ENCODE peak calls at places on chromosome 5, in eight cellular contexts. J, S, K, L, H, Q, N and Y are unnamed samples.

GRCh38 chr5:142316051-142316450 is 8.8 kb downstream of the SPRY4 start:
- DNase-seq in J (no peak), S (no peak), K (peak; percentile 42), L (no peak), H (no peak), Q (peak; percentile 67), N (no peak), Y (no peak)

GRCh38 chr5:38468202-38468656 is 88.2 kb downstream of the LIFR start:
- DNase-seq in J (peak; percentile 98), S (no peak), K (no peak), L (no peak), H (no peak), Q (peak; percentile 97), N (no peak), Y (peak; percentile 50)

GRCh38 chr5:97425511-97425910 is 242.5 kb upstream of the RIOK2 start:
- DNase-seq in J (no peak), S (no peak), K (no peak), L (no peak), H (no peak), Q (peak; percentile 16), N (no peak), Y (no peak)

GRCh38 chr5:73591102-73591695 is 25.7 kb downstream of the UTP15 start:
- DNase-seq in J (peak; percentile 88), S (no peak), K (peak; percentile 2), L (peak; percentile 20), H (no peak), Q (peak; percentile 90), N (no peak), Y (peak; percentile 79)

GRCh38 chr5:154174091-154174490 is 16.4 kb upstream of the GALNT10 start:
- DNase-seq in J (no peak), S (no peak), K (no peak), L (no peak), H (no peak), Q (no peak), N (no peak), Y (no peak)

GRCh38 chr5:128782446-128782845 is 182.8 kb upstream of the SLC27A6 start:
- DNase-seq in J (peak; percentile 93), S (peak; percentile 80), K (no peak), L (no peak), H (no peak), Q (peak; percentile 85), N (no peak), Y (no peak)

GRCh38 chr5:75281716-75282465 is 45.2 kb upstream of the ANKRD31 start:
- DNase-seq in J (peak; percentile 5), S (no peak), K (no peak), L (no peak), H (no peak), Q (peak; percentile 4), N (no peak), Y (peak; percentile 49)

GRCh38 chr5:11494340-11494739 is 409.9 kb downstream of the CTNND2 start:
- DNase-seq in J (no peak), S (no peak), K (no peak), L (no peak), H (no peak), Q (no peak), N (no peak), Y (no peak)

GRCh38 chr5:30607301-30607700 is 586.2 kb upstream of the CDH6 start:
- DNase-seq in J (no peak), S (no peak), K (no peak), L (no peak), H (no peak), Q (no peak), N (no peak), Y (peak; percentile 45)

GRCh38 chr5:177133845-177134652 is 476 bp downstream of the NSD1 start:
- DNase-seq in J (no peak), S (no peak), K (no peak), L (peak; percentile 34), H (peak; percentile 75), Q (peak; percentile 29), N (peak; percentile 85), Y (no peak)

GRCh38 chr5:68169898-68170297 is 45.7 kb upstream of the PIK3R1 start:
- DNase-seq in J (no peak), S (no peak), K (no peak), L (no peak), H (no peak), Q (no peak), N (no peak), Y (no peak)

GRCh38 chr5:179793470-179794139 is at the start of gene LTC4S:
- DNase-seq in J (peak; percentile 96), S (peak; percentile 87), K (no peak), L (peak; percentile 52), H (no peak), Q (peak; percentile 27), N (no peak), Y (no peak)

GRCh38 chr5:32476891-32477290 is 32.4 kb upstream of the ZFR start:
- DNase-seq in J (no peak), S (no peak), K (no peak), L (no peak), H (no peak), Q (no peak), N (no peak), Y (no peak)

GRCh38 chr5:149313151-149313841 is 32.0 kb upstream of the GRPEL2 start:
- DNase-seq in J (no peak), S (no peak), K (no peak), L (no peak), H (no peak), Q (no peak), N (no peak), Y (no peak)

GRCh38 chr5:159878988-159879471 is 37.3 kb upstream of the ADRA1B start:
- DNase-seq in J (peak; percentile 91), S (no peak), K (no peak), L (no peak), H (no peak), Q (peak; percentile 85), N (peak; percentile 58), Y (peak; percentile 27)

GRCh38 chr5:167894631-167895472 is 396.6 kb upstream of the WWC1 start:
- DNase-seq in J (no peak), S (no peak), K (no peak), L (no peak), H (no peak), Q (no peak), N (no peak), Y (no peak)

GRCh38 chr5:66867622-66868322 is 271.6 kb downstream of the MAST4 start:
- DNase-seq in J (no peak), S (no peak), K (no peak), L (no peak), H (no peak), Q (no peak), N (no peak), Y (no peak)

GRCh38 chr5:156042726-156043125 is 284.2 kb upstream of the SGCD start:
- DNase-seq in J (no peak), S (no peak), K (no peak), L (no peak), H (no peak), Q (no peak), N (no peak), Y (no peak)

GRCh38 chr5:35438288-35438687 is 179.4 kb upstream of the SPEF2 start:
- DNase-seq in J (no peak), S (no peak), K (no peak), L (no peak), H (no peak), Q (no peak), N (no peak), Y (no peak)

GRCh38 chr5:40911278-40911677 is 2.0 kb downstream of the C7 start:
- DNase-seq in J (no peak), S (no peak), K (no peak), L (no peak), H (no peak), Q (no peak), N (no peak), Y (no peak)

GRCh38 chr5:1468247-1468612 is 23.0 kb upstream of the SLC6A3 start:
- DNase-seq in J (no peak), S (peak; percentile 38), K (no peak), L (no peak), H (no peak), Q (no peak), N (peak; percentile 82), Y (peak; percentile 27)

GRCh38 chr5:134258896-134259295 is 33.0 kb upstream of the PPP2CA start:
- DNase-seq in J (no peak), S (no peak), K (no peak), L (no peak), H (no peak), Q (no peak), N (no peak), Y (no peak)

GRCh38 chr5:36870399-36871040 is 6.0 kb upstream of the NIPBL start:
- DNase-seq in J (peak; percentile 65), S (no peak), K (peak; percentile 55), L (no peak), H (no peak), Q (peak; percentile 70), N (no peak), Y (peak; percentile 72)

GRCh38 chr5:65624025-65624569 is at the start of gene TRIM23:
- DNase-seq in J (peak; percentile 92), S (peak; percentile 96), K (peak; percentile 56), L (peak; percentile 80), H (peak; percentile 89), Q (peak; percentile 91), N (peak; percentile 90), Y (peak; percentile 86)

GRCh38 chr5:40124367-40124766 is 555.3 kb upstream of the PTGER4 start:
- DNase-seq in J (peak; percentile 29), S (no peak), K (no peak), L (no peak), H (no peak), Q (no peak), N (no peak), Y (no peak)

GRCh38 chr5:98770911-98771322 is 2.5 kb upstream of the RGMB start:
- DNase-seq in J (peak; percentile 41), S (no peak), K (no peak), L (no peak), H (no peak), Q (peak; percentile 40), N (no peak), Y (no peak)

GRCh38 chr5:173736923-173737412 is 120.5 kb upstream of the BOD1 start:
- DNase-seq in J (no peak), S (no peak), K (no peak), L (no peak), H (no peak), Q (no peak), N (no peak), Y (peak; percentile 32)

GRCh38 chr5:50667079-50667652 is 729 bp downstream of the PARP8 start:
- DNase-seq in J (no peak), S (peak; percentile 86), K (no peak), L (peak; percentile 41), H (peak; percentile 76), Q (peak; percentile 41), N (peak; percentile 72), Y (no peak)

GRCh38 chr5:42691413-42691861 is 65.2 kb upstream of the CCDC152 start:
- DNase-seq in J (no peak), S (peak; percentile 76), K (no peak), L (no peak), H (no peak), Q (peak; percentile 11), N (no peak), Y (no peak)

GRCh38 chr5:90590-91547 is 1.1 kb upstream of the PLEKHG4B start:
- DNase-seq in J (peak; percentile 38), S (peak; percentile 66), K (peak; percentile 19), L (no peak), H (no peak), Q (no peak), N (peak; percentile 28), Y (no peak)

GRCh38 chr5:152811985-152812384 is 406.9 kb upstream of the NMUR2 start:
- DNase-seq in J (no peak), S (no peak), K (no peak), L (no peak), H (no peak), Q (no peak), N (no peak), Y (no peak)

GRCh38 chr5:103598997-103599556 is 36.5 kb upstream of the NUDT12 start:
- DNase-seq in J (no peak), S (no peak), K (no peak), L (no peak), H (no peak), Q (peak; percentile 11), N (no peak), Y (no peak)

GRCh38 chr5:168085321-168086040 is 206.0 kb upstream of the WWC1 start:
- DNase-seq in J (peak; percentile 80), S (no peak), K (no peak), L (no peak), H (no peak), Q (no peak), N (no peak), Y (no peak)

GRCh38 chr5:110048508-110048907 is 358.8 kb downstream of the MAN2A1 start:
- DNase-seq in J (no peak), S (no peak), K (peak; percentile 6), L (no peak), H (no peak), Q (no peak), N (peak; percentile 22), Y (no peak)